ENCODE peak calls at places on chromosome 7, in six cellular contexts. One of them, this sample, is unnamed. For H3K79me1, the result is how much of the 10 kb centered on the place peaks cover.

GRCh38 chr7:147182859-147183258 is 1066.3 kb downstream of the CNTNAP2 start:
- DNase-seq in H1: no peak
- DNase-seq in neuronal stem cell: no peak
- DNase-seq in IMR-90: peak
- DNase-seq in mesenchymal stem cell: no peak
- DNase-seq in H9: no peak
- DNase-seq in this sample: no peak

GRCh38 chr7:119545118-119545517 is 727.9 kb upstream of the KCND2 start:
- DNase-seq in H1: no peak
- DNase-seq in neuronal stem cell: no peak
- DNase-seq in IMR-90: peak
- DNase-seq in mesenchymal stem cell: peak
- DNase-seq in H9: no peak
- DNase-seq in this sample: no peak

GRCh38 chr7:38374507-38374906 is 101.1 kb upstream of the TARP start:
- DNase-seq in H1: no peak
- DNase-seq in neuronal stem cell: no peak
- DNase-seq in IMR-90: peak
- DNase-seq in mesenchymal stem cell: peak
- DNase-seq in H9: no peak
- DNase-seq in this sample: no peak

GRCh38 chr7:139035588-139036353 is at the start of gene ZC3HAV1L:
- DNase-seq in H1: no peak
- DNase-seq in neuronal stem cell: peak
- DNase-seq in IMR-90: peak
- DNase-seq in mesenchymal stem cell: peak
- DNase-seq in H9: peak
- DNase-seq in this sample: peak

GRCh38 chr7:25854059-25854458 is 297.9 kb upstream of the NFE2L3 start:
- DNase-seq in H1: no peak
- DNase-seq in neuronal stem cell: no peak
- DNase-seq in IMR-90: no peak
- DNase-seq in mesenchymal stem cell: peak
- DNase-seq in H9: no peak
- DNase-seq in this sample: no peak

GRCh38 chr7:107964510-107964909 is 38.5 kb downstream of the LAMB1 start:
- DNase-seq in H1: no peak
- DNase-seq in neuronal stem cell: no peak
- DNase-seq in IMR-90: no peak
- DNase-seq in mesenchymal stem cell: no peak
- DNase-seq in H9: no peak
- DNase-seq in this sample: no peak

GRCh38 chr7:142811154-142811737 is 40.5 kb downstream of the PRSS2 start:
- DNase-seq in H1: no peak
- DNase-seq in neuronal stem cell: peak
- DNase-seq in IMR-90: peak
- DNase-seq in mesenchymal stem cell: peak
- DNase-seq in H9: no peak
- DNase-seq in this sample: no peak

GRCh38 chr7:127731431-127732080 is 79.6 kb downstream of the SND1 start:
- DNase-seq in H1: no peak
- DNase-seq in neuronal stem cell: no peak
- DNase-seq in IMR-90: no peak
- DNase-seq in mesenchymal stem cell: no peak
- DNase-seq in H9: no peak
- DNase-seq in this sample: peak

GRCh38 chr7:25171516-25171915 is 46.5 kb upstream of the CYCS start:
- DNase-seq in H1: no peak
- DNase-seq in neuronal stem cell: no peak
- DNase-seq in IMR-90: no peak
- DNase-seq in mesenchymal stem cell: no peak
- DNase-seq in H9: no peak
- DNase-seq in this sample: no peak

GRCh38 chr7:47606176-47606575 is 24.3 kb upstream of the TNS3 start:
- DNase-seq in H1: no peak
- DNase-seq in neuronal stem cell: no peak
- DNase-seq in IMR-90: no peak
- DNase-seq in mesenchymal stem cell: no peak
- DNase-seq in H9: no peak
- DNase-seq in this sample: peak

GRCh38 chr7:23468721-23469149 is 1.6 kb downstream of the IGF2BP3 start:
- DNase-seq in H1: no peak
- DNase-seq in neuronal stem cell: no peak
- DNase-seq in IMR-90: no peak
- DNase-seq in mesenchymal stem cell: no peak
- DNase-seq in H9: no peak
- DNase-seq in this sample: no peak

GRCh38 chr7:20320322-20320721 is 10.4 kb upstream of the ITGB8 start:
- DNase-seq in H1: no peak
- DNase-seq in neuronal stem cell: no peak
- DNase-seq in IMR-90: no peak
- DNase-seq in mesenchymal stem cell: no peak
- DNase-seq in H9: no peak
- DNase-seq in this sample: no peak

GRCh38 chr7:73521636-73522080 is 435 bp downstream of the BAZ1B start:
- DNase-seq in H1: no peak
- DNase-seq in neuronal stem cell: peak
- DNase-seq in IMR-90: peak
- DNase-seq in mesenchymal stem cell: peak
- DNase-seq in H9: peak
- DNase-seq in this sample: peak

GRCh38 chr7:73522081-73522818 is at the start of gene BAZ1B:
- DNase-seq in H1: peak
- DNase-seq in neuronal stem cell: peak
- DNase-seq in IMR-90: peak
- DNase-seq in mesenchymal stem cell: peak
- DNase-seq in H9: peak
- DNase-seq in this sample: peak

GRCh38 chr7:73519867-73520672 is 2.0 kb downstream of the BAZ1B start:
- DNase-seq in H1: no peak
- DNase-seq in neuronal stem cell: no peak
- DNase-seq in IMR-90: peak
- DNase-seq in mesenchymal stem cell: no peak
- DNase-seq in H9: no peak
- DNase-seq in this sample: no peak

GRCh38 chr7:73518470-73518869 is 3.6 kb downstream of the BAZ1B start:
- DNase-seq in H1: no peak
- DNase-seq in neuronal stem cell: no peak
- DNase-seq in IMR-90: no peak
- DNase-seq in mesenchymal stem cell: no peak
- DNase-seq in H9: no peak
- DNase-seq in this sample: no peak

GRCh38 chr7:73520673-73521635 is 1.1 kb downstream of the BAZ1B start:
- DNase-seq in H1: no peak
- DNase-seq in neuronal stem cell: no peak
- DNase-seq in IMR-90: peak
- DNase-seq in mesenchymal stem cell: peak
- DNase-seq in H9: no peak
- DNase-seq in this sample: peak
- H2AK5ac ChIP-seq in H1: no peak
- H2AK5ac ChIP-seq in neuronal stem cell: peak
- H2AK5ac ChIP-seq in IMR-90: peak
- H2AK5ac ChIP-seq in mesenchymal stem cell: no peak
- H2AK5ac ChIP-seq in H9: no peak
- H2AK5ac ChIP-seq in this sample: peak

DNA sequence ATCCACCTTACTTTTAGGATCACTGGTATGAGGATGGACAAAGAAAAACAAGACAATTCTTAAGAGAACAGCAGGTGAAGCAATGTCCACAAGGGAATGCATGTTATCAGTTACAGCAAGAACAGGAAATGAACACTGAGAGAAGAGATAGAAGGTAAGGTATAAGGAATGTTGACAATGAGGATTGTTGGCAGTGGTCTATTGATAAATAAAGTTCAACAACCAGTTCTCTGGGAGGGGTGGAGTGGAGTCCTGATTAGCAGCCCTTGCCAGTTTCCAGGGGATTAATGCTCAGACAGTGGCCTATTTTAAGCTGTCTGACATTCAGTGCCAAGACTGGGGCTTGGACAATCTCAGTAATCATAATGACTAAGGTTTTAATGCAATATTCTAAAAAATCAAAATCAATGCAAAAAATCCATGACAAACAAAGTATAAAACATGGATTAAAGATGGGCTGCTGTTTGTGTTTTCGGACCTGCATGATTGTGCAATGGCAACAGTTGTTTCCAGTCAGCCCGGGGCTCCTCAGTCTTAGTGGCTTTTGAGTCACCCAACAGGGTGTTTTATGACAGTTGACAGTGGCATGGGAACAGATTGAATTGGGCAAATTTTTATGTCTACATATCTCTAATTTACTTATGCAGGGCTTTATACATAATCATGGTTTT is 13.8 kb upstream of the AKR1B1 start:
- DNase-seq in H1: no peak
- DNase-seq in neuronal stem cell: no peak
- DNase-seq in IMR-90: no peak
- DNase-seq in mesenchymal stem cell: peak
- DNase-seq in H9: no peak
- DNase-seq in this sample: peak
- H3K79me1 ChIP-seq in H1: under half
- H3K79me1 ChIP-seq in neuronal stem cell: under half
- H3K79me1 ChIP-seq in IMR-90: under half
- H3K79me1 ChIP-seq in mesenchymal stem cell: under half
- H3K79me1 ChIP-seq in H9: under half
- H3K79me1 ChIP-seq in this sample: under half

GRCh38 chr7:100515072-100515532 is 23.9 kb upstream of the AGFG2 start:
- DNase-seq in H1: no peak
- DNase-seq in neuronal stem cell: no peak
- DNase-seq in IMR-90: peak
- DNase-seq in mesenchymal stem cell: peak
- DNase-seq in H9: no peak
- DNase-seq in this sample: no peak
- H3K9ac ChIP-seq in H1: no peak
- H3K9ac ChIP-seq in neuronal stem cell: no peak
- H3K9ac ChIP-seq in IMR-90: no peak
- H3K9ac ChIP-seq in mesenchymal stem cell: peak
- H3K9ac ChIP-seq in H9: no peak
- H3K9ac ChIP-seq in this sample: no peak

GRCh38 chr7:43240565-43240964 is 128.1 kb downstream of the HECW1 start:
- DNase-seq in H1: no peak
- DNase-seq in neuronal stem cell: no peak
- DNase-seq in IMR-90: no peak
- DNase-seq in mesenchymal stem cell: no peak
- DNase-seq in H9: no peak
- DNase-seq in this sample: no peak
- H2AK5ac ChIP-seq in H1: no peak
- H2AK5ac ChIP-seq in neuronal stem cell: no peak
- H2AK5ac ChIP-seq in IMR-90: no peak
- H2AK5ac ChIP-seq in mesenchymal stem cell: no peak
- H2AK5ac ChIP-seq in H9: no peak
- H2AK5ac ChIP-seq in this sample: no peak

DNA sequence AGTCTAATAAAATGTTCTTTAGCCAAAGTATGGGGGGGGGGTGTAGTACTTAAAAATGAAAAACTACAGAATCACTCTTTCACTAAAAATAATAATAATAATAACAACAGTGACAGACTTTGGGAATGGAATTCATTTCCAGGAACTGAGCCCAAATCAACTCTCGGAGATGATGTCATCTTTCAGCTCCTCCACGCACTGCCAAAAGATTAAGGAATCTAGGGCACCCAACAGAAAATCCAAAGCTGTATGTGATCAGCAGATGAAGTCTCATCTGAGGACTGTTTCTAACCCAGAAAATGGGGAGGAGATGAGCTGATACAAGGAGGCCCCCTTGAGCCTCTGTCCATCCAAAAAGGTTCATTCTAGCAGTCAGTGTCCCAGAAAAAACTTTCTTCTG is 54.5 kb downstream of the GRB10 start:
- DNase-seq in H1: no peak
- DNase-seq in neuronal stem cell: no peak
- DNase-seq in IMR-90: peak
- DNase-seq in mesenchymal stem cell: no peak
- DNase-seq in H9: no peak
- DNase-seq in this sample: peak
- H3K79me1 ChIP-seq in H1: under half
- H3K79me1 ChIP-seq in neuronal stem cell: under half
- H3K79me1 ChIP-seq in IMR-90: under half
- H3K79me1 ChIP-seq in mesenchymal stem cell: half or more
- H3K79me1 ChIP-seq in H9: under half
- H3K79me1 ChIP-seq in this sample: under half

GRCh38 chr7:75969704-75970498 is 24.5 kb downstream of the TMEM120A start:
- DNase-seq in H1: no peak
- DNase-seq in neuronal stem cell: no peak
- DNase-seq in IMR-90: no peak
- DNase-seq in mesenchymal stem cell: peak
- DNase-seq in H9: no peak
- DNase-seq in this sample: no peak

GRCh38 chr7:75968012-75968411 is 26.4 kb downstream of the TMEM120A start:
- DNase-seq in H1: no peak
- DNase-seq in neuronal stem cell: no peak
- DNase-seq in IMR-90: no peak
- DNase-seq in mesenchymal stem cell: no peak
- DNase-seq in H9: no peak
- DNase-seq in this sample: no peak

GRCh38 chr7:75967573-75967997 is 26.8 kb downstream of the TMEM120A start:
- DNase-seq in H1: no peak
- DNase-seq in neuronal stem cell: no peak
- DNase-seq in IMR-90: peak
- DNase-seq in mesenchymal stem cell: peak
- DNase-seq in H9: no peak
- DNase-seq in this sample: no peak

GRCh38 chr7:75968561-75969001 is 25.8 kb downstream of the TMEM120A start:
- DNase-seq in H1: no peak
- DNase-seq in neuronal stem cell: no peak
- DNase-seq in IMR-90: no peak
- DNase-seq in mesenchymal stem cell: no peak
- DNase-seq in H9: no peak
- DNase-seq in this sample: no peak

GRCh38 chr7:75969182-75969581 is 25.2 kb downstream of the TMEM120A start:
- DNase-seq in H1: no peak
- DNase-seq in neuronal stem cell: no peak
- DNase-seq in IMR-90: no peak
- DNase-seq in mesenchymal stem cell: no peak
- DNase-seq in H9: no peak
- DNase-seq in this sample: no peak
- H3K9ac ChIP-seq in H1: no peak
- H3K9ac ChIP-seq in neuronal stem cell: no peak
- H3K9ac ChIP-seq in IMR-90: no peak
- H3K9ac ChIP-seq in mesenchymal stem cell: no peak
- H3K9ac ChIP-seq in H9: no peak
- H3K9ac ChIP-seq in this sample: no peak